ENCODE peak calls at places on chromosomes 7 and 10, in four cellular contexts. One of them, this sample, is unnamed.

GRCh38 chr10:126387931-126388911 is at the start of gene ADAM12:
- DNase-seq in adrenal gland: peak; percentile 51
- DNase-seq in GM13977: peak; percentile 18
- DNase-seq in WERI-Rb-1: no peak
- DNase-seq in this sample: peak; percentile 15

GRCh38 chr7:137547477-137547876 is 203.9 kb upstream of the PTN start:
- DNase-seq in adrenal gland: no peak
- DNase-seq in GM13977: no peak
- DNase-seq in WERI-Rb-1: no peak
- DNase-seq in this sample: no peak

GRCh38 chr10:21724695-21725371 is 190.8 kb downstream of the MLLT10 start:
- DNase-seq in WERI-Rb-1: no peak
- DNase-seq in adrenal gland: peak; percentile 98
- DNase-seq in GM13977: peak; percentile 43
- DNase-seq in this sample: peak; percentile 58

GRCh38 chr10:62422068-62422590 is 48.0 kb downstream of the ZNF365 start:
- DNase-seq in WERI-Rb-1: no peak
- DNase-seq in GM13977: no peak
- DNase-seq in adrenal gland: no peak
- DNase-seq in this sample: no peak

GRCh38 chr10:73768881-73769280 is 13.0 kb upstream of the CHCHD1 start:
- DNase-seq in WERI-Rb-1: no peak
- DNase-seq in GM13977: no peak
- DNase-seq in adrenal gland: no peak
- DNase-seq in this sample: peak; percentile 47

GRCh38 chr10:12973149-12973718 is 28.3 kb downstream of the CCDC3 start:
- DNase-seq in WERI-Rb-1: no peak
- DNase-seq in GM13977: no peak
- DNase-seq in adrenal gland: no peak
- DNase-seq in this sample: no peak

GRCh38 chr10:76350583-76350982 is 919.2 kb downstream of the LRMDA start:
- DNase-seq in adrenal gland: no peak
- DNase-seq in WERI-Rb-1: no peak
- DNase-seq in GM13977: no peak
- DNase-seq in this sample: no peak

GRCh38 chr10:126931548-126931947 is 26.3 kb downstream of the DOCK1 start:
- DNase-seq in adrenal gland: no peak
- DNase-seq in WERI-Rb-1: no peak
- DNase-seq in GM13977: no peak
- DNase-seq in this sample: no peak

GRCh38 chr7:17524746-17525145 is 226.3 kb downstream of the AHR start:
- DNase-seq in adrenal gland: no peak
- DNase-seq in WERI-Rb-1: no peak
- DNase-seq in GM13977: no peak
- DNase-seq in this sample: no peak

GRCh38 chr10:8095962-8096361 is 41.5 kb downstream of the GATA3 start:
- DNase-seq in GM13977: no peak
- DNase-seq in adrenal gland: no peak
- DNase-seq in WERI-Rb-1: no peak
- DNase-seq in this sample: no peak

GRCh38 chr10:124705817-124706461 is 38.2 kb downstream of the FAM53B start:
- DNase-seq in adrenal gland: no peak
- DNase-seq in WERI-Rb-1: no peak
- DNase-seq in GM13977: no peak
- DNase-seq in this sample: no peak

GRCh38 chr10:68938117-68938516 is 17.9 kb upstream of the DDX21 start:
- DNase-seq in adrenal gland: no peak
- DNase-seq in GM13977: no peak
- DNase-seq in WERI-Rb-1: no peak
- DNase-seq in this sample: no peak

GRCh38 chr7:24521917-24522583 is 51.2 kb upstream of the PALS2 start:
- DNase-seq in adrenal gland: no peak
- DNase-seq in WERI-Rb-1: no peak
- DNase-seq in GM13977: no peak
- DNase-seq in this sample: no peak

GRCh38 chr10:5757766-5758517 is 55.3 kb downstream of the GDI2 start:
- DNase-seq in adrenal gland: no peak
- DNase-seq in WERI-Rb-1: no peak
- DNase-seq in GM13977: no peak
- DNase-seq in this sample: no peak

GRCh38 chr10:51035344-51035743 is 38.9 kb upstream of the PRKG1 start:
- DNase-seq in GM13977: no peak
- DNase-seq in adrenal gland: no peak
- DNase-seq in WERI-Rb-1: no peak
- DNase-seq in this sample: no peak

GRCh38 chr7:79301419-79301818 is 152.0 kb downstream of the MAGI2 start:
- DNase-seq in adrenal gland: no peak
- DNase-seq in GM13977: no peak
- DNase-seq in WERI-Rb-1: no peak
- DNase-seq in this sample: no peak

GRCh38 chr10:6465854-6466524 is 114.1 kb downstream of the PRKCQ start:
- DNase-seq in adrenal gland: no peak
- DNase-seq in GM13977: no peak
- DNase-seq in WERI-Rb-1: no peak
- DNase-seq in this sample: no peak

DNA sequence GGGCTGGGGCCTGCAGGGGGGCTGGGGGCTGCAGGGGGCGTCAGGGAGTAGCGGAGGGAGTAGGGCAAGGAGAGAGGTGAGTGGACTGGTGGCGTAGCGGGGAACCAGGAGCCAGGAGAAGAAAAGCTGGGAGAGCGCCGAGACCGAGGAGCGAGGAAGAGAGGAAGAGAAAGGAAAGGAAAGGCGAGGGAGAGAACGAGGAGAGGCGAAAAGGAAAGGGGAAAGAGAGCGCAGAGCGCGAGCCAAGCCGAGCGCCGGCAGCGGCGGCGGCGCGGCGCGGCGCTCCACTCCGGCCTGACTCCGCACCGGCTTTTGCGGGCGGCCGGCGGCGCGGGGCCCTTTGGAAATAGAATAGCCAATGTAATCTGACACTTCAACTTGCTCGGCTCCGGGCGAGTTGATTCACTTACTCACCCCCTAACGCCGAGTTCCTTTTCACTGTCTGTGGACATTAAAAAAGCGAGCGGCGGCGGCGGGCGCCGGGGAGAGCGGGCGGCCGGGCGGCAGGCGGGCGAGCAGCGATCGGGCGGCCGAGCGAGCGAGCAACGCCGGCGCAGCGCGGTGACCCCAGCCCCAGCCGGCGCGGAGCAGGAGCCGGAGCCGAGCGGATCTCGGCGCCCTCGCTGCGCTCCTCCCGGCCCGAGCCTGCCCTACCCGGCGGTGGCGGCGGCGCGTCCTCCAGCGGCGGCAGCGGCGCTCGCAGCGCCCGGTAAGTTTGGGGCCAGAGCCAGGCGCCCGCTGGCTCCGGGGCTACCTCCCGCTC is at the start of gene ZMIZ1:
- DNase-seq in WERI-Rb-1: peak; percentile 87
- DNase-seq in adrenal gland: peak; percentile 92
- DNase-seq in GM13977: peak; percentile 96
- DNase-seq in this sample: peak; percentile 91
- TF ChIP-seq CTCF in WERI-Rb-1: peak; percentile 18
- TF ChIP-seq CTCF in adrenal gland: no peak
- TF ChIP-seq CTCF in GM13977: peak; percentile 51
- TF ChIP-seq CTCF in this sample: peak; percentile 43

DNA sequence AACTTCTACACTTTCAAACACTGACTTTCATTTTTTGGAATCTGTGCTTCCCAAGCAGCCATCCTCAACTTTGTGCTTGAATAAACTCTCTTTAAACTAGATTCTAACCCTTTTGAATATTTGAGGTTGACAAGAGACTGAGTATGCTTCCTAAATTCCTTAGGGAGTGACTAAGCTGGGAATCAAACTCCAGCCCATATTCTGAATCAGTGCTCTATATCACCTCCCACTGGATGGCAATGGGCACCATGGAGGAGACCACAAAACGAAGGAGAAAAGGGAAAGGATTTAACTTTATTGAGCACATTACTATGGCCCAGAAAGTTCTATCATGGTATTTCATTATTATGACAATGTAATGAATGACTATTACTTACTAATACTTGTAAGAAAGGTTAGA is 17.2 kb upstream of the SLC26A4 start:
- DNase-seq in GM13977: no peak
- DNase-seq in adrenal gland: no peak
- DNase-seq in WERI-Rb-1: no peak
- DNase-seq in this sample: no peak
- TF ChIP-seq CTCF in GM13977: no peak
- TF ChIP-seq CTCF in adrenal gland: no peak
- TF ChIP-seq CTCF in WERI-Rb-1: no peak
- TF ChIP-seq CTCF in this sample: no peak

DNA sequence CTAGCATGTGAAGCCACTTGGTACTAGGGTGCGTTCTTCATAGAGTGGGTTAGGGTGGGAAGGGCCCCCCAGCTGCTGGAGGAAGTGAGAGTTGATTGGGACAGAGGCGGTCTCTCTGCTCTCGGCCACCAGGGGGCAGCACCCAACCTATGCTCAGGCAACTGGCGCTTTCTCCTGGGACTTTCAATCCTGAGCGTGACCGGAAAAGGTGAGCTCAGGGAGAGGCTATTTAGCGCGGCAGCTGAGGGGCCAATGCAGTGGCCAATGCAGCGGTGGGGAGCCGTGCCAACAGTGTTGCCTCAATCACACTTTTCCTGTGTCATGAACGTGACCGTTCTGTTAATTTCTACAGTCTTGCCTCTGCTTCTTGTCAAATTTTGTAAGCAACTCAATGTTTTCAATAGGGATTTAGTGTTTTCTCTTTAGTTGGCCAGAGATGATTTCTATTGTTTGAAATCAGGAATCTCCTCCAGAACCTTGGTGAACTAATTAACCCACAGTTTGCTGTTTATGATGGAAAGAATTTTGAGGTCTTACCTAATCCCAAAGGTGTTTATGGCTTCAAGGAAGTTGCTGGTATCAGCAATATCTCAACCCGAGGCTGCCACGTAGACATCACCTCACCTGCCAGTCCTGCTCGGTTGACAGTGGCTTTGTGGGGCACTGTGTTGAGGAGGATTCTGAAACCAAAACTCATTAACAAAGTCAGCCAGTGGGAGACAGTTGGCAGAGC is 67.9 kb upstream of the PDZD8 start:
- DNase-seq in adrenal gland: peak; percentile 71
- DNase-seq in WERI-Rb-1: peak; percentile 71
- DNase-seq in GM13977: peak; percentile 75
- DNase-seq in this sample: peak; percentile 81
- TF ChIP-seq CTCF in adrenal gland: peak; percentile 81
- TF ChIP-seq CTCF in WERI-Rb-1: peak; percentile 90
- TF ChIP-seq CTCF in GM13977: peak; percentile 84
- TF ChIP-seq CTCF in this sample: peak; percentile 62

GRCh38 chr7:156560075-156560474 is 80.5 kb upstream of the RNF32 start:
- DNase-seq in adrenal gland: no peak
- DNase-seq in GM13977: no peak
- DNase-seq in WERI-Rb-1: no peak
- DNase-seq in this sample: no peak
- TF ChIP-seq CTCF in adrenal gland: no peak
- TF ChIP-seq CTCF in GM13977: no peak
- TF ChIP-seq CTCF in WERI-Rb-1: peak; percentile 69
- TF ChIP-seq CTCF in this sample: no peak

GRCh38 chr7:136179829-136180721 is 202.9 kb upstream of the MTPN start:
- DNase-seq in WERI-Rb-1: no peak
- DNase-seq in adrenal gland: no peak
- DNase-seq in GM13977: no peak
- DNase-seq in this sample: no peak

GRCh38 chr7:136179154-136179553 is 202.0 kb upstream of the MTPN start:
- DNase-seq in GM13977: no peak
- DNase-seq in WERI-Rb-1: no peak
- DNase-seq in adrenal gland: no peak
- DNase-seq in this sample: no peak

GRCh38 chr7:136180984-136181383 is 203.8 kb upstream of the MTPN start:
- DNase-seq in GM13977: no peak
- DNase-seq in adrenal gland: no peak
- DNase-seq in WERI-Rb-1: no peak
- DNase-seq in this sample: no peak

GRCh38 chr7:136184719-136185118 is 207.6 kb upstream of the MTPN start:
- DNase-seq in WERI-Rb-1: no peak
- DNase-seq in GM13977: no peak
- DNase-seq in adrenal gland: no peak
- DNase-seq in this sample: no peak

GRCh38 chr7:136183981-136184380 is 206.8 kb upstream of the MTPN start:
- DNase-seq in GM13977: no peak
- DNase-seq in adrenal gland: no peak
- DNase-seq in WERI-Rb-1: no peak
- DNase-seq in this sample: no peak
- TF ChIP-seq CTCF in GM13977: no peak
- TF ChIP-seq CTCF in adrenal gland: peak; percentile 9
- TF ChIP-seq CTCF in WERI-Rb-1: peak; percentile 44
- TF ChIP-seq CTCF in this sample: no peak

GRCh38 chr10:101446071-101446470 is 92.1 kb downstream of the BTRC start:
- DNase-seq in adrenal gland: no peak
- DNase-seq in GM13977: no peak
- DNase-seq in WERI-Rb-1: no peak
- DNase-seq in this sample: no peak

GRCh38 chr10:101442456-101442800 is 88.5 kb downstream of the BTRC start:
- DNase-seq in WERI-Rb-1: no peak
- DNase-seq in GM13977: no peak
- DNase-seq in adrenal gland: no peak
- DNase-seq in this sample: no peak

GRCh38 chr10:101441539-101442455 is 87.8 kb downstream of the BTRC start:
- DNase-seq in adrenal gland: peak; percentile 43
- DNase-seq in WERI-Rb-1: peak; percentile 73
- DNase-seq in GM13977: peak; percentile 44
- DNase-seq in this sample: peak; percentile 62

GRCh38 chr10:101444499-101444898 is 90.5 kb downstream of the BTRC start:
- DNase-seq in adrenal gland: no peak
- DNase-seq in GM13977: no peak
- DNase-seq in WERI-Rb-1: no peak
- DNase-seq in this sample: no peak

DNA sequence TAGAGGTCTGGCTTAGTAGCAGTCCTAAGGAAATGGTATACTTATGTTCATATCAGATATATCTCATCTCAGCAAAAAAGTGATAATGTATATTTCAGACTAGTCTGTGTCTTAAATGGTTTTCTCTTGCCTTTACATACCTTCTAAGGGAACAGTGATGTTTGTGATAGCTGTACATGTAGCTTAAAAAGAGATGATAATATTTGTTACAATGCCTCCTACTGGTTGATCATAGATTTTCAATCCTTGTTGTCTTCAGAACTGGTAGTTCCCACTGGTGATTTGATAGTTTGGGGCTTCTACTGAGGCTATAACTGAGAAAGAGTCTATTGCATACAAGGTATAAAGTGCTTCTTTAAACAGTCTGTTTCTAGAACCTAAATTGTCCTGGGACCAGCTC is 90.1 kb downstream of the BTRC start:
- DNase-seq in adrenal gland: no peak
- DNase-seq in WERI-Rb-1: no peak
- DNase-seq in GM13977: peak; percentile 12
- DNase-seq in this sample: no peak
- TF ChIP-seq CTCF in adrenal gland: peak; percentile 7
- TF ChIP-seq CTCF in WERI-Rb-1: peak; percentile 15
- TF ChIP-seq CTCF in GM13977: peak; percentile 36
- TF ChIP-seq CTCF in this sample: no peak